ENCODE peak calls at places on chromosomes 4 and X, in ten cellular contexts. W, F, G, L, B, X, E, O, D and U are unnamed samples.

GRCh38 chrX:95903490-95903889 is 781.2 kb upstream of the DIAPH2 start:
- DNase-seq in D (no peak), F (no peak), X (peak), O (no peak), B (no peak), W (no peak), L (no peak), G (no peak), E (no peak), U (no peak)

GRCh38 chr4:186771624-186772023 is 48.0 kb upstream of the FAT1 start:
- DNase-seq in W (no peak), F (no peak), E (no peak), B (no peak), D (no peak), X (no peak), G (no peak), O (no peak), L (no peak), U (no peak)

GRCh38 chrX:153400146-153401132 is 711 bp downstream of the PNMA6E start:
- DNase-seq in O (no peak), D (peak), F (no peak), X (peak), G (peak), E (peak), W (no peak), B (peak), L (no peak), U (peak)

GRCh38 chr4:54197926-54198325 is 31.2 kb upstream of the PDGFRA start:
- DNase-seq in G (no peak), L (no peak), B (no peak), F (no peak), D (no peak), W (no peak), X (no peak), O (no peak), E (no peak), U (no peak)

GRCh38 chr4:81136161-81136910 is 78.7 kb downstream of the PRKG2 start:
- DNase-seq in B (no peak), O (peak), W (no peak), E (no peak), G (no peak), F (peak), X (no peak), D (no peak), L (no peak), U (no peak)

GRCh38 chr4:6182390-6183280 is 17.7 kb downstream of the JAKMIP1 start:
- DNase-seq in W (no peak), E (no peak), X (no peak), O (no peak), L (no peak), B (no peak), D (no peak), F (no peak), G (no peak), U (no peak)

GRCh38 chrX:3815896-3816664 is 102.6 kb upstream of the PRKX start:
- DNase-seq in L (peak), W (peak), D (peak), E (peak), G (peak), O (peak), F (no peak), X (peak), B (peak), U (peak)

GRCh38 chrX:137568741-137569469 is 3.0 kb downstream of the ZIC3 start:
- DNase-seq in L (no peak), F (no peak), X (no peak), W (no peak), B (no peak), G (no peak), D (no peak), E (no peak), O (no peak), U (no peak)

GRCh38 chr4:87209696-87210095 is 10.7 kb downstream of the KLHL8 start:
- DNase-seq in X (no peak), E (peak), L (peak), O (peak), D (no peak), G (no peak), W (no peak), B (peak), F (no peak), U (no peak)

GRCh38 chr4:175470141-175470540 is 341.9 kb downstream of the GPM6A start:
- DNase-seq in W (no peak), X (no peak), F (no peak), D (no peak), L (no peak), G (no peak), B (no peak), E (no peak), O (no peak), U (no peak)

GRCh38 chr4:130288576-130288975 is 1192.6 kb downstream of the C4orf33 start:
- DNase-seq in F (no peak), G (no peak), B (no peak), E (no peak), D (no peak), O (no peak), L (no peak), W (no peak), X (no peak), U (no peak)

GRCh38 chrX:1448793-1449580 is 3.7 kb downstream of the ASMTL start:
- DNase-seq in E (peak), X (no peak), G (no peak), O (no peak), W (no peak), B (no peak), L (no peak), D (peak), F (no peak), U (no peak)

GRCh38 chr4:3791256-3791655 is 25.1 kb downstream of the ADRA2C start:
- DNase-seq in F (no peak), G (no peak), X (no peak), D (no peak), L (no peak), B (no peak), W (no peak), O (no peak), E (no peak), U (no peak)

GRCh38 chrX:17242470-17242869 is 132.5 kb upstream of the NHS start:
- DNase-seq in B (peak), F (peak), D (peak), W (peak), G (peak), L (no peak), E (no peak), X (peak), O (no peak), U (peak)

GRCh38 chrX:107429090-107429489 is 20.4 kb upstream of the FRMPD3 start:
- DNase-seq in O (no peak), B (peak), X (peak), G (no peak), E (peak), F (no peak), D (peak), W (no peak), L (no peak), U (peak)

GRCh38 chr4:109179089-109179488 is 123.4 kb downstream of the COL25A1 start:
- DNase-seq in X (no peak), L (no peak), E (no peak), G (no peak), W (no peak), B (no peak), O (no peak), F (no peak), D (peak), U (no peak)

GRCh38 chr4:166017804-166018203 is 144.8 kb downstream of the TLL1 start:
- DNase-seq in W (no peak), F (no peak), E (no peak), B (no peak), O (no peak), G (no peak), D (no peak), L (no peak), X (no peak), U (no peak)

GRCh38 chr4:142331646-142332045 is 514.5 kb downstream of the INPP4B start:
- DNase-seq in G (no peak), E (no peak), D (no peak), W (no peak), F (no peak), L (no peak), X (no peak), O (no peak), B (no peak), U (no peak)

GRCh38 chr4:24980064-24980690 is 50.6 kb downstream of the LGI2 start:
- DNase-seq in D (peak), G (peak), O (peak), B (peak), L (peak), E (no peak), X (peak), W (peak), F (peak), U (peak)

GRCh38 chrX:153321381-153322105 is at the start of gene PNMA6F:
- DNase-seq in O (no peak), L (no peak), D (no peak), F (no peak), W (no peak), G (no peak), B (no peak), X (peak), E (no peak), U (no peak)

GRCh38 chr4:174260099-174260498 is 23.4 kb downstream of the FBXO8 start:
- DNase-seq in F (peak), B (no peak), L (no peak), O (no peak), W (peak), G (no peak), X (no peak), D (no peak), E (no peak), U (no peak)

GRCh38 chr4:113758361-113758760 is 3.2 kb downstream of the CAMK2D start:
- DNase-seq in O (no peak), B (no peak), X (no peak), F (no peak), L (no peak), D (no peak), G (no peak), W (no peak), E (no peak), U (no peak)

GRCh38 chrX:134520860-134521390 is 61.0 kb downstream of the HPRT1 start:
- DNase-seq in D (peak), O (no peak), F (no peak), G (peak), B (peak), E (no peak), W (peak), X (peak), L (no peak), U (peak)

GRCh38 chr4:81491943-81492342 is 20.2 kb upstream of the RASGEF1B start:
- DNase-seq in L (no peak), X (no peak), W (no peak), B (no peak), G (no peak), D (no peak), O (no peak), E (no peak), F (no peak), U (no peak)

GRCh38 chr4:17059192-17059634 is 160.8 kb upstream of the LDB2 start:
- DNase-seq in L (peak), G (no peak), B (no peak), F (peak), O (peak), E (no peak), W (no peak), X (no peak), D (no peak), U (no peak)

GRCh38 chr4:124322234-124322831 is 390.2 kb downstream of the ANKRD50 start:
- DNase-seq in D (no peak), B (peak), G (no peak), O (no peak), L (no peak), F (no peak), X (peak), E (no peak), W (peak), U (no peak)

GRCh38 chrX:2628751-2629315 is 62.3 kb upstream of the CD99 start:
- DNase-seq in O (no peak), X (no peak), D (no peak), L (no peak), W (no peak), F (no peak), E (no peak), B (peak), G (no peak), U (no peak)

GRCh38 chrX:350148-350533 is 31.5 kb upstream of the GTPBP6 start:
- DNase-seq in F (no peak), B (no peak), L (no peak), O (no peak), E (no peak), X (peak), G (no peak), W (no peak), D (no peak), U (no peak)

GRCh38 chr4:126223784-126224407 is 909.1 kb downstream of the FAT4 start:
- DNase-seq in E (no peak), F (no peak), W (peak), O (no peak), B (peak), D (no peak), L (no peak), G (no peak), X (peak), U (no peak)

GRCh38 chr4:153466637-153467153 is 535 bp downstream of the TMEM131L start:
- DNase-seq in E (peak), G (peak), F (no peak), W (no peak), B (no peak), D (no peak), X (peak), L (peak), O (peak), U (no peak)

GRCh38 chr4:3697033-3697432 is 69.2 kb upstream of the ADRA2C start:
- DNase-seq in D (no peak), X (no peak), E (no peak), W (no peak), B (no peak), F (no peak), G (no peak), L (no peak), O (no peak), U (no peak)

GRCh38 chr4:55549888-55550287 is 3.2 kb upstream of the CLOCK start:
- DNase-seq in X (no peak), L (no peak), G (no peak), D (no peak), F (peak), W (peak), O (no peak), E (no peak), B (no peak), U (no peak)

GRCh38 chr4:1490011-1490905 is 84.0 kb upstream of the NKX1-1 start:
- DNase-seq in G (no peak), F (no peak), D (no peak), X (no peak), O (peak), W (no peak), E (peak), B (no peak), L (no peak), U (no peak)

DNA sequence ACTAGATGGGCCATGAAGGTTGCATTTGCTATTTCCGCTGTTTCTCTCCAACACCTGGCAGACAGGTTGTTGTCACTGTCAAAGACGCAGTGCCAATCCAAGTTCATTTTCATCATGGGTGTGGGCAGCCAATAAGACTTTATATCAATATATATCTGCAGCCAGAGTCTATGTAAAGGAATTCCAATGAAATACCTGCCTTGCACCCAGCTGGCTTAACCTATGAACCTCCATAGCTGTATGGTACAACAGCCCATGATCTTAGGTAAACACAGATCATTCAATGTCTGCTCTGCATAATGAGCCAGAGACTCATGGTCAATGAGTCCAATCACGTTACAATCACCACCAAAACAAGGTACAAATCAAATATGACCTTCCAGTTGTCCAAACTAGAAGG is 37.7 kb upstream of the ADGRA3 start:
- DNase-seq in X (no peak), E (no peak), G (no peak), W (no peak), B (no peak), F (no peak), L (no peak), O (no peak), D (no peak), U (no peak)
- TF ChIP-seq CTCF in X (no peak), E (no peak), G (no peak), W (no peak), B (no peak), F (no peak), L (no peak), O (no peak), D (no peak), U (no peak)

GRCh38 chrX:85381602-85382001 is 2.1 kb upstream of the POF1B start:
- DNase-seq in E (no peak), B (no peak), W (no peak), X (no peak), G (no peak), F (no peak), L (no peak), D (no peak), O (no peak), U (no peak)
- TF ChIP-seq CTCF in E (no peak), B (no peak), W (no peak), X (no peak), G (no peak), F (no peak), L (no peak), D (no peak), O (no peak), U (no peak)

DNA sequence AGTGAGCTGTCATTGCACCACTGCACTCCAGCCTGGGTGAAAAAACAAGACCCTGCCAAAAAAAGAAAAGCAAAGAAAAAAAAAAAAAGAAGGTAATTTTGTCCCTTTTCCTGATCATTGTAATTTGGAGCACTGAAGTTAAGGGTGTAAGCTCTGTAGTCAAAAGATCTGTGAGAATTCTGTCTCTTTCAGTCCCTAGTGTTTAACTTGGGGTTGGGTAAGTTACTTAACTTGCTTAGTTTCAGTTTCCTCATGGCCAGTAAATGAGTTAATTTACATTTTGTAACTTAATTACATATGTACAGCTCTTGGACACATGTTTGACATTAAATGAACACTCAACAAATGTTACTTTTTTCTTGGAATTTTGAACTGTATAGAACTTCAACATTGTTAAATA is 10.9 kb upstream of the UBE2K start:
- DNase-seq in D (no peak), X (no peak), L (no peak), O (no peak), E (no peak), G (no peak), W (no peak), B (no peak), F (no peak), U (no peak)
- TF ChIP-seq CTCF in D (no peak), X (no peak), L (no peak), O (no peak), E (no peak), G (no peak), W (no peak), B (no peak), F (no peak), U (no peak)

DNA sequence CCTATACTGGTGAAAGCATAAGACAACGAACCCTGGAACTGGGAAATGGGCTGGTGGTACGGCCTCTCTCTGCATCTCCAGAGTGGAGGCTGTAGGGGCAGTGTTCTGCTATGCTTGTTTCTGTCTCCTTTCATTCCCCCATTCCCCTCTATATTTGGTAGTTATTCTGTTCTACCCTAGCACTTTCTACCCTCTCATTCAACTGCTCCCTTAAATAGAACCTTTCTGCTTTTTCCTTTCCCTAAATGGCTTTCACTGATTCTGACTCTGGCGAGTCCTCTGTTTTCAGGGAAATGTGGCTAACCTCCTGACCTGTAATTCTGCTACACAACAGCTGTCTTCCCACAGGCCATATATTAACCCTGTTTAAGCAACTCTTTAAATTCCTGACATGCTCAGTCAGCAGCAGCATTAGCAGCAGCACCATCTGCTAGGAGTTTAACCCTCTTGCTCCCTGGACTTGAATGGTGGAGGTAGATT is 94.2 kb downstream of the CXCL13 start:
- DNase-seq in D (peak), G (peak), W (peak), X (peak), B (no peak), O (no peak), F (peak), L (no peak), E (no peak), U (peak)
- TF ChIP-seq CTCF in D (peak), G (peak), W (peak), X (peak), B (no peak), O (no peak), F (peak), L (no peak), E (no peak), U (no peak)

GRCh38 chr4:123014038-123014437 is 91.6 kb upstream of the NUDT6 start:
- DNase-seq in E (no peak), X (no peak), L (no peak), F (no peak), O (no peak), B (no peak), D (no peak), W (no peak), G (no peak), U (no peak)

GRCh38 chr4:123020285-123020684 is 97.9 kb upstream of the NUDT6 start:
- DNase-seq in B (no peak), G (no peak), X (no peak), O (no peak), F (no peak), D (no peak), E (no peak), L (no peak), W (no peak), U (no peak)

GRCh38 chr4:123017636-123018390 is 95.4 kb upstream of the NUDT6 start:
- DNase-seq in E (no peak), X (no peak), F (no peak), G (no peak), D (no peak), B (no peak), O (no peak), W (no peak), L (no peak), U (no peak)

GRCh38 chr4:123017078-123017477 is 94.7 kb upstream of the NUDT6 start:
- DNase-seq in E (no peak), O (no peak), F (no peak), L (no peak), X (no peak), D (no peak), W (no peak), B (no peak), G (no peak), U (no peak)

DNA sequence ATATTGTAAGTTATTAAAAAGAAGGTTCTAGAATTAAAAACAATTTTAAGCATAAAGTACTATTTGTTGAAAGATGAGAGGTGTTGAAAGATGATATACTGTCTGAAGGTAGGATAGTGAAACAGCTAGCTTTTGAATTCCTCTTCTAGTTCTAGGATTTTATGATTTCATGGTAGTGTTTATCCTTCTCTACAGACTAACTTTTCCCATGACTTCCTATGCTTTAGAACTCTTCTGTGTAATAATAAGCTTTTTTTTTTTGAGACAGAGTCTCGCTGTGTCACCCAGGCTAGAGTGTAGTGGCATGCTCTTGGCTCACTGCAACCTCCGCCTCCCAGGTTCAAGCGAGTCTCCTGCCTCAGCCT is 96.0 kb upstream of the NUDT6 start:
- DNase-seq in D (no peak), W (no peak), X (no peak), E (no peak), B (no peak), F (no peak), O (no peak), L (no peak), G (no peak), U (no peak)
- TF ChIP-seq CTCF in D (no peak), W (no peak), X (no peak), E (no peak), B (no peak), F (no peak), O (no peak), L (no peak), G (no peak), U (no peak)

GRCh38 chr4:44165938-44166337 is 282.7 kb downstream of the KCTD8 start:
- DNase-seq in B (no peak), O (no peak), X (no peak), D (no peak), G (no peak), E (no peak), W (no peak), F (no peak), L (no peak), U (no peak)

GRCh38 chr4:44162538-44163270 is 285.9 kb downstream of the KCTD8 start:
- DNase-seq in G (no peak), E (no peak), F (no peak), W (peak), B (no peak), O (no peak), L (no peak), X (no peak), D (no peak), U (no peak)

GRCh38 chr4:44157611-44158277 is 290.9 kb downstream of the KCTD8 start:
- DNase-seq in O (no peak), L (no peak), F (no peak), D (no peak), B (no peak), E (no peak), G (no peak), X (no peak), W (peak), U (no peak)

GRCh38 chr4:44160776-44161377 is 287.7 kb downstream of the KCTD8 start:
- DNase-seq in X (no peak), F (no peak), G (no peak), E (no peak), D (no peak), L (no peak), B (no peak), W (no peak), O (no peak), U (no peak)
- TF ChIP-seq CTCF in X (no peak), F (no peak), G (no peak), E (no peak), D (no peak), L (no peak), B (no peak), W (no peak), O (no peak), U (no peak)